ENCODE peak calls at places on chromosomes 12 and 14, in four cellular contexts. Q is testis, C is fibroblast of lung, Y is tibial nerve. L is an unnamed sample. For H3K4me1, the result is how much of the 10 kb centered on the place peaks cover.

GRCh38 chr12:128258866-128259555 is 8.0 kb upstream of the TMEM132C start:
- DNase-seq in Q (peak), C (no peak), Y (no peak), L (peak)

GRCh38 chr12:131617179-131617578 is 93.7 kb upstream of the SFSWAP start:
- DNase-seq in Q (no peak), C (no peak), Y (no peak), L (no peak)

GRCh38 chr12:49959570-49960473 is 1.9 kb upstream of the AQP5 start:
- DNase-seq in Q (peak), C (peak), Y (no peak), L (peak)

GRCh38 chr14:70924521-70924920 is 17.3 kb downstream of the PCNX1 start:
- DNase-seq in Q (no peak), C (no peak), Y (no peak), L (no peak)

GRCh38 chr12:132835076-132835870 is 6.6 kb upstream of the GOLGA3 start:
- DNase-seq in Q (no peak), C (no peak), Y (no peak), L (no peak)

GRCh38 chr12:71282925-71283324 is 125.1 kb upstream of the TSPAN8 start:
- DNase-seq in Q (no peak), C (no peak), Y (no peak), L (no peak)

GRCh38 chr14:39140170-39140569 is 26.0 kb downstream of the GEMIN2 start:
- DNase-seq in Q (no peak), C (no peak), Y (no peak), L (no peak)

GRCh38 chr12:13462450-13462849 is 265.9 kb downstream of the EMP1 start:
- DNase-seq in Q (no peak), C (no peak), Y (no peak), L (no peak)

GRCh38 chr12:48750769-48751356 is 34.4 kb upstream of the CCNT1 start:
- DNase-seq in Q (no peak), C (peak), Y (no peak), L (no peak)

GRCh38 chr12:125381373-125381772 is 316.1 kb downstream of the AACS start:
- DNase-seq in Q (no peak), C (no peak), Y (no peak), L (peak)

GRCh38 chr12:80756875-80757274 is 40.2 kb downstream of the MYF5 start:
- DNase-seq in Q (no peak), C (peak), Y (no peak), L (peak)

GRCh38 chr14:26808407-26808806 is 210.6 kb upstream of the NOVA1 start:
- DNase-seq in Q (no peak), C (peak), Y (no peak), L (peak)

GRCh38 chr14:95979339-95980042 is 59.7 kb upstream of the C14orf132 start:
- DNase-seq in Q (no peak), C (peak), Y (no peak), L (peak)

GRCh38 chr14:58476320-58476719 is 48.8 kb downstream of the KIAA0586 start:
- DNase-seq in Q (no peak), C (no peak), Y (no peak), L (no peak)

GRCh38 chr14:96663491-96664067 is 133.6 kb upstream of the VRK1 start:
- DNase-seq in Q (peak), C (no peak), Y (no peak), L (no peak)

GRCh38 chr12:23108957-23109356 is 484.0 kb downstream of the ETNK1 start:
- DNase-seq in Q (no peak), C (no peak), Y (no peak), L (no peak)

GRCh38 chr14:34883954-34884353 is 8.8 kb upstream of the BAZ1A start:
- DNase-seq in Q (no peak), C (no peak), Y (no peak), L (no peak)

GRCh38 chr12:10130042-10130441 is at the start of gene CLEC7A:
- DNase-seq in Q (no peak), C (no peak), Y (no peak), L (no peak)

GRCh38 chr14:96060161-96060933 is 21.2 kb downstream of the C14orf132 start:
- DNase-seq in Q (no peak), C (no peak), Y (no peak), L (no peak)

DNA sequence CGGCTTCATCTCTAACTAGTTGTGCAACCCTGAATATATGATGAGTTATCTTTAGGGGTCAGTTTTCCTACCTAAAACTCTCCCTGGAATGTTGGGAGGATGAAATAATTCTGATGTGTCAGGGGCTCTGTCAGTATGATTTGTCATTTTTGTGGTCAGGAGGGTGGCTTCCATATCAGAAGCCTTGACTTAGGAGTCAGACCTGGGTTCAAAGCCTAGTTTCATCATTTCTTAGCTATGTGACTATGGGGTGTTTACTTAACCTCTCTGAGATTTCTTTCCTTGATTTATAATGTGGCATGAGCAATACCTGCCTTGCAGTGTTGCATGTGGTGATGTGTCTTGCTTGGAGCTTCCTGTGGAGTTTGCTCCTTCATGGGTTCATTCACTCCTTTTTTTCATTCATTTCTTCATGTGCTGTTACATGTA is 146.8 kb downstream of the CHST11 start:
- DNase-seq in Q (no peak), C (peak), Y (no peak), L (no peak)
- H3K4me3 ChIP-seq in Q (no peak), C (no peak), Y (no peak), L (no peak)

DNA sequence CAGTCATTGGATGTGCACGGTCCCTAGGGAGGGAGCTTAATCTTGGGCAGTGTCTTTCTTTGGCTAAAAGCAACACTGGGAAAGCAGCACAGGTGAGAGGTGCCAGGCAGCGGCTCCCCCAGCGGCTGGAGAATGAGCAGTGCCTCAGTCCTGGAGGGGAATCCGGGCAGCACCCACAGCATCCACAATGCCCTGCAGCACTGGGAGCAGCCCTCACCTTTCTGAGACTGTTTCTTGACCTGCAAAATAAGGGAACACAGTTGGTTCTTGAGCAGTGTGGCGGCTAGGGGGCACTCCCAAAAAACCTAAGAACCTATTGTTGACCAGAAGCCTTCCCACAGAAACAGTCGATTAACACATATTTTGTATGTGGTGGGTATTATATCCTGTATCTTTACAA is 75.8 kb downstream of the SINHCAF start:
- DNase-seq in Q (no peak), C (no peak), Y (no peak), L (no peak)
- TF ChIP-seq CTCF in Q (no peak), C (no peak), Y (no peak), L (no peak)

GRCh38 chr14:103097994-103098957 is 3.8 kb downstream of the EXOC3L4 start:
- DNase-seq in Q (no peak), C (no peak), Y (no peak), L (no peak)
- H3K4me1 ChIP-seq in Q (under half), C (under half), Y (under half), L (under half)

GRCh38 chr12:119154435-119154818 is 24.3 kb upstream of the HSPB8 start:
- DNase-seq in Q (peak), C (no peak), Y (no peak), L (no peak)
- H3K4me3 ChIP-seq in Q (peak), C (no peak), Y (no peak), L (no peak)

DNA sequence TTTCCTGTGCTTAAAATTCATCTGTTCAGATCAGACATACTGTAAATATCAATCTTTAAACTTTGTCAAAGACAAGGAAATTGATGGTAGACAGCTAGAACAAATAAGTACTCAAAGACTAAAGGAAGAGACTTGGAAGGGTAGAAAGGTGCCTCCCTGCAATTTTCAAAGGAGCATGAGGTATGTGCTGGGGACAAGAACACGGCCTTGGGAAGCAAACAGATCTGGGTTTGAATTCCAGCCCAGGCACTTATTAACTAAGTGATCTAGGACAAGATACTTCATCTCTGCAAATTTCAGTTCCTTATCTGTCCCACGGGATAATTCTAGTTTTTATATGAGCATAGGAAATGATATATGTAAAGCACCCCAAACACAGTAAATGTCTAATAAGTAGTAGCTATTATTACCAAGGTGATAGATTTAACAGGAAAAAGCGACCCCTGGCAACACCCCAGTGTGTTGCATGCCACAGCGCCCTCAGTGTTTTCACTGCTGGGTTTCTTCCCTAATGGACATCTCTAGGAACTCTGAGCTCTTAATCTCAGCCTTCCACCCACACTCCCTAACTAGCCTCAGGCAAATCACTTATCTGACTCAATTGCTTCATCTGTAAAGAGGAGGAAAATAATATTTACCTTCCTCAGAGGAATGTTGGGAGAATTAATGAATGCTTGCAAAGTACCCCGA is 44.7 kb upstream of the BMP4 start:
- DNase-seq in Q (no peak), C (peak), Y (no peak), L (peak)
- TF ChIP-seq CTCF in Q (no peak), C (no peak), Y (no peak), L (no peak)

DNA sequence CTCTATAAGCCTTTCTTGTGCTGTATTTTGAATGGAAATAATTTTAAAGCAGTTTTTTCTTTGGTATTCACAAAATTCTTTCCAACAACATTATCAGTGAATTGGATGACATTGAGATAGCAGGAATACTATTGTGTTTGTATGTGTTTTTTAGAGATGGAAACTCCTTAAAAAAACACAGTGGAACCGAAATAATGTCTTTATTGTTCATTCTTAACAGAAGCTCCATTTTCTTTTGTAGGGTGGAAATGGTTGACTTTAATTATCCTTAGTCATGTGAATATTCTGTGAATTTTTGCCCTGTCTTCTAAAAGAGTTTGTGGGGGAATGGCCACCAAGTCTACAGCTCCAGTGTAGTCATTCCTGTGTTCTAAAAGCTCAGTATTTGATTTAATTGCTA is 45.9 kb downstream of the NPAS3 start:
- DNase-seq in Q (no peak), C (no peak), Y (no peak), L (no peak)
- H3K4me1 ChIP-seq in Q (under half), C (under half), Y (under half), L (under half)

DNA sequence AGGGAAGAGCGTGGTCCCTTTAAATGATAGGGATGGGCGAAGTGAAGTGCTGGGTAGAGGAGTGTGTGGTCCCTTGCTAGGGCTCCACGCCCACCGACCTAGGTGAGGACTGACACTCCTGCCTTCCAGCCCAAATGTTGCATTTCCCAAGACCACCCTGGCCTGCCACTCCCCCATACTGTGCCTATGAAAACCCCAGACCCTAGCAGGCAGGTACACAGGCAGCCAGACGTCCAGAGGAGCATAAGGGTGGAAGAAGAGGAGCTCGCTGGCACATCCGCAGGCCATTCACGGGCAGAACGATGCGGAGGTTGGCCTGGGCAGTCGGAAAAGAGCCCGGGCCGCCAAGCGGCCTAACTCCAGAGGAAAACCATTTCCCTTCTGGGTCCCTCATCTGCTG is 817 bp upstream of the IPO8 start:
- DNase-seq in Q (no peak), C (no peak), Y (no peak), L (no peak)
- H3K4me3 ChIP-seq in Q (no peak), C (peak), Y (no peak), L (peak)

DNA sequence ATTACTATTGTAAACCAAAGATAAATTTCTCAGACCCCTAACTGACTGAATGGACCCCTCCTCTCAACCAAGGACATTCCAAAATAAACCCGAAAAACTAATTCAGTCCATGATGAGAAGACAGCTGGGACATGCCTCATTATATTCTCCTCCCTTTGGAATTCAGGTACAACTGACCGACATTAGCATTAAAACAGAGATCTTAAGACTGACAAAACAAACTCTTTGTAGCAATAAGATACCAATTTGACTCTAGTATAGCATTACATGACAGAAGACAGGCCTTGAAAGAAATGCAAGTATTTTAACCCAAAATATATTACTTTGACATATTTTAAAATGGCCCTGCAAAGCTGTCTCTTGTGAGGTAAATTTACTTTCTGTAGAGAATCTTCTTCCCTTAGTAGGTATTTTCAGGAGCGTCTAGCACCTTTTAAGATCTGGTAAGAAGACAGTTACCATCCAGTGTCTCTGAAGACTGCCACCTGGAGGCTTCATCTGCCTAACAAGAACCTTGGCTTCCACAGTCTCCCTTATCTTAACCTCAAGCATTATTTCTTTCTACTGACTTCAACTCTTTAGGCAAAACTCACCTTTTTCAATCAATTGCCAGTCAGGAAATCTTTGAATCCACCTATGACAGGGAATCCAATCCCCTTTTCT is 957.5 kb downstream of the SLC6A15 start:
- DNase-seq in Q (peak), C (no peak), Y (no peak), L (no peak)
- TF ChIP-seq CTCF in Q (no peak), C (no peak), Y (no peak), L (peak)

GRCh38 chr12:111870216-111870615 is 28.2 kb downstream of the MAPKAPK5 start:
- DNase-seq in Q (no peak), C (no peak), Y (no peak), L (no peak)
- H3K4me1 ChIP-seq in Q (under half), C (under half), Y (under half), L (under half)

GRCh38 chr12:53726342-53726741 is 910 bp downstream of the CALCOCO1 start:
- DNase-seq in Q (no peak), C (no peak), Y (no peak), L (no peak)
- H3K4me3 ChIP-seq in Q (peak), C (peak), Y (peak), L (peak)